ENCODE peak calls at places on chromosomes 3 and 15, in four cellular contexts. One of them, this sample, is unnamed.

GRCh38 chr15:58182460-58183163 is 44.4 kb downstream of the AQP9 start:
- DNase-seq in activated CD4-positive, alpha-beta T cell treated with anti-CD3 and anti-CD28 coated beads, Interleukin-2, amount 50 U/mL, for 1 hour: peak; percentile 3
- DNase-seq in left ventricle myocardium superior: peak; percentile 55
- DNase-seq in EH: peak; percentile 53
- DNase-seq in this sample: peak; percentile 7

GRCh38 chr15:52334491-52335160 is 39.0 kb upstream of the MYO5C start:
- DNase-seq in activated CD4-positive, alpha-beta T cell treated with anti-CD3 and anti-CD28 coated beads, Interleukin-2, amount 50 U/mL, for 1 hour: no peak
- DNase-seq in EH: peak; percentile 72
- DNase-seq in left ventricle myocardium superior: no peak
- DNase-seq in this sample: no peak

GRCh38 chr15:96578393-96578792 is 247.9 kb downstream of the NR2F2 start:
- DNase-seq in left ventricle myocardium superior: no peak
- DNase-seq in EH: no peak
- DNase-seq in activated CD4-positive, alpha-beta T cell treated with anti-CD3 and anti-CD28 coated beads, Interleukin-2, amount 50 U/mL, for 1 hour: no peak
- DNase-seq in this sample: no peak

GRCh38 chr15:99593070-99593469 is 27.3 kb downstream of the MEF2A start:
- DNase-seq in EH: no peak
- DNase-seq in left ventricle myocardium superior: no peak
- DNase-seq in activated CD4-positive, alpha-beta T cell treated with anti-CD3 and anti-CD28 coated beads, Interleukin-2, amount 50 U/mL, for 1 hour: no peak
- DNase-seq in this sample: no peak

GRCh38 chr3:186098740-186099139 is 10.1 kb downstream of the ETV5 start:
- DNase-seq in EH: peak; percentile 64
- DNase-seq in activated CD4-positive, alpha-beta T cell treated with anti-CD3 and anti-CD28 coated beads, Interleukin-2, amount 50 U/mL, for 1 hour: no peak
- DNase-seq in left ventricle myocardium superior: no peak
- DNase-seq in this sample: no peak

GRCh38 chr15:100928632-100929280 is 9.6 kb downstream of the LRRK1 start:
- DNase-seq in activated CD4-positive, alpha-beta T cell treated with anti-CD3 and anti-CD28 coated beads, Interleukin-2, amount 50 U/mL, for 1 hour: no peak
- DNase-seq in EH: no peak
- DNase-seq in left ventricle myocardium superior: no peak
- DNase-seq in this sample: no peak

GRCh38 chr3:143562789-143563188 is 285.5 kb downstream of the SLC9A9 start:
- DNase-seq in activated CD4-positive, alpha-beta T cell treated with anti-CD3 and anti-CD28 coated beads, Interleukin-2, amount 50 U/mL, for 1 hour: no peak
- DNase-seq in left ventricle myocardium superior: no peak
- DNase-seq in EH: no peak
- DNase-seq in this sample: no peak

GRCh38 chr15:100682468-100682867 is 80.1 kb downstream of the ASB7 start:
- DNase-seq in activated CD4-positive, alpha-beta T cell treated with anti-CD3 and anti-CD28 coated beads, Interleukin-2, amount 50 U/mL, for 1 hour: no peak
- DNase-seq in EH: no peak
- DNase-seq in left ventricle myocardium superior: no peak
- DNase-seq in this sample: no peak

GRCh38 chr3:172316758-172317157 is 131.5 kb downstream of the GHSR start:
- DNase-seq in left ventricle myocardium superior: no peak
- DNase-seq in activated CD4-positive, alpha-beta T cell treated with anti-CD3 and anti-CD28 coated beads, Interleukin-2, amount 50 U/mL, for 1 hour: no peak
- DNase-seq in EH: no peak
- DNase-seq in this sample: no peak

This sample was measured in astrocyte.